ENCODE peak calls at places on chromosomes 6 and 20, in ten cellular contexts. Y is T-helper 2 cell, M is GM13976, R is HTR-8/SVneo, L is body of pancreas, B is choroid plexus epithelial cell, W is nephron progenitor cell, H is amniotic stem cell, T is HS-27A, O is GM12865. S is an unnamed sample.

GRCh38 chr6:170172406-170172805 is 118.5 kb downstream of the DLL1 start:
- DNase-seq in Y (no peak), M (no peak), R (no peak), L (no peak), B (no peak), W (no peak), H (no peak), T (no peak), O (no peak), S (no peak)

GRCh38 chr6:88868559-88868860 is 94.9 kb downstream of the RNGTT start:
- DNase-seq in Y (no peak), M (no peak), R (peak), L (no peak), B (no peak), W (no peak), H (no peak), T (no peak), O (no peak), S (no peak)

GRCh38 chr20:53656653-53657288 is 63.1 kb upstream of the ZNF217 start:
- DNase-seq in Y (no peak), M (no peak), R (no peak), L (no peak), B (peak), W (no peak), H (no peak), T (no peak), O (peak), S (no peak)

GRCh38 chr6:157695301-157696030 is 127.6 kb upstream of the SNX9 start:
- DNase-seq in Y (no peak), M (no peak), R (no peak), L (no peak), B (no peak), W (no peak), H (no peak), T (no peak), O (no peak), S (no peak)

GRCh38 chr6:27553123-27553904 is 80.4 kb upstream of the ZNF184 start:
- DNase-seq in Y (no peak), M (peak), R (peak), L (no peak), B (peak), W (peak), H (no peak), T (peak), O (peak), S (no peak)

GRCh38 chr20:38165089-38165965 is at the start of gene TGM2:
- DNase-seq in Y (peak), M (peak), R (peak), L (peak), B (peak), W (peak), H (peak), T (no peak), O (peak), S (peak)

GRCh38 chr6:136784910-136785746 is 7.1 kb downstream of the MAP3K5 start:
- DNase-seq in Y (no peak), M (no peak), R (no peak), L (peak), B (peak), W (no peak), H (no peak), T (no peak), O (peak), S (no peak)

GRCh38 chr6:79605061-79605460 is 26.1 kb upstream of the SH3BGRL2 start:
- DNase-seq in Y (no peak), M (no peak), R (no peak), L (no peak), B (peak), W (no peak), H (no peak), T (no peak), O (no peak), S (no peak)

GRCh38 chr20:16952965-16953364 is 204.8 kb downstream of the OTOR start:
- DNase-seq in Y (no peak), M (no peak), R (no peak), L (no peak), B (no peak), W (no peak), H (no peak), T (no peak), O (no peak), S (no peak)

GRCh38 chr6:108175592-108176279 is 9.9 kb downstream of the NR2E1 start:
- DNase-seq in Y (no peak), M (no peak), R (no peak), L (peak), B (no peak), W (peak), H (no peak), T (no peak), O (no peak), S (no peak)

GRCh38 chr20:25052255-25053206 is 5.4 kb downstream of the ACSS1 start:
- DNase-seq in Y (no peak), M (peak), R (no peak), L (no peak), B (no peak), W (no peak), H (no peak), T (no peak), O (peak), S (peak)

GRCh38 chr20:34872604-34873224 is at the start of gene GGT7:
- DNase-seq in Y (peak), M (peak), R (peak), L (peak), B (peak), W (peak), H (peak), T (no peak), O (peak), S (peak)

GRCh38 chr6:128305228-128305627 is 215.2 kb downstream of the PTPRK start:
- DNase-seq in Y (no peak), M (no peak), R (no peak), L (no peak), B (peak), W (no peak), H (no peak), T (no peak), O (no peak), S (no peak)

GRCh38 chr6:111784423-111784822 is 88.8 kb downstream of the FYN start:
- DNase-seq in Y (no peak), M (no peak), R (no peak), L (no peak), B (no peak), W (no peak), H (no peak), T (no peak), O (no peak), S (no peak)

GRCh38 chr6:41088451-41088850 is 15.7 kb downstream of the NFYA start:
- DNase-seq in Y (no peak), M (no peak), R (no peak), L (no peak), B (peak), W (no peak), H (no peak), T (no peak), O (no peak), S (no peak)

GRCh38 chr6:95593025-95593424 is 15.7 kb downstream of the MANEA start:
- DNase-seq in Y (no peak), M (no peak), R (no peak), L (no peak), B (no peak), W (no peak), H (no peak), T (no peak), O (no peak), S (no peak)

GRCh38 chr6:111237757-111238260 is 150.5 kb downstream of the SLC16A10 start:
- DNase-seq in Y (no peak), M (no peak), R (no peak), L (no peak), B (no peak), W (no peak), H (no peak), T (no peak), O (no peak), S (no peak)

GRCh38 chr6:156840136-156840535 is 63.0 kb downstream of the ARID1B start:
- DNase-seq in Y (no peak), M (no peak), R (no peak), L (no peak), B (peak), W (no peak), H (no peak), T (no peak), O (no peak), S (no peak)

GRCh38 chr6:30480536-30481156 is 8.7 kb upstream of the HLA-E start:
- DNase-seq in Y (peak), M (peak), R (no peak), L (no peak), B (peak), W (no peak), H (no peak), T (no peak), O (peak), S (no peak)

GRCh38 chr20:62875419-62876355 is 14.1 kb upstream of the TCFL5 start:
- DNase-seq in Y (no peak), M (no peak), R (no peak), L (peak), B (peak), W (peak), H (peak), T (peak), O (no peak), S (no peak)

GRCh38 chr6:117194978-117195377 is 70.4 kb upstream of the VGLL2 start:
- DNase-seq in Y (no peak), M (no peak), R (no peak), L (no peak), B (no peak), W (no peak), H (no peak), T (no peak), O (no peak), S (no peak)

GRCh38 chr6:36757206-36757605 is 59.6 kb downstream of the RAB44 start:
- DNase-seq in Y (peak), M (no peak), R (no peak), L (no peak), B (no peak), W (no peak), H (no peak), T (no peak), O (peak), S (peak)

GRCh38 chr6:116111552-116112528 is 11.2 kb downstream of the NT5DC1 start:
- DNase-seq in Y (no peak), M (no peak), R (no peak), L (no peak), B (peak), W (peak), H (no peak), T (no peak), O (peak), S (peak)

GRCh38 chr6:16956371-16956770 is 145.5 kb upstream of the STMND1 start:
- DNase-seq in Y (no peak), M (no peak), R (no peak), L (no peak), B (peak), W (no peak), H (no peak), T (no peak), O (no peak), S (no peak)

GRCh38 chr6:137001287-137001976 is 43.3 kb downstream of the IL20RA start:
- DNase-seq in Y (no peak), M (no peak), R (no peak), L (no peak), B (no peak), W (peak), H (no peak), T (no peak), O (no peak), S (no peak)

GRCh38 chr6:133814797-133815196 is 74.1 kb upstream of the TCF21 start:
- DNase-seq in Y (no peak), M (no peak), R (no peak), L (no peak), B (peak), W (no peak), H (peak), T (no peak), O (no peak), S (no peak)

GRCh38 chr6:37624121-37624520 is 73.6 kb downstream of the MDGA1 start:
- DNase-seq in Y (no peak), M (no peak), R (no peak), L (no peak), B (no peak), W (no peak), H (no peak), T (no peak), O (no peak), S (no peak)

GRCh38 chr6:47229255-47229654 is 80.5 kb downstream of the TNFRSF21 start:
- DNase-seq in Y (no peak), M (no peak), R (no peak), L (no peak), B (no peak), W (no peak), H (no peak), T (no peak), O (no peak), S (no peak)

GRCh38 chr20:610130-611046 is at the start of gene TCF15:
- DNase-seq in Y (no peak), M (peak), R (peak), L (no peak), B (peak), W (peak), H (no peak), T (no peak), O (no peak), S (peak)

GRCh38 chr6:71099649-71100048 is 142.8 kb upstream of the B3GAT2 start:
- DNase-seq in Y (no peak), M (no peak), R (no peak), L (no peak), B (no peak), W (no peak), H (no peak), T (no peak), O (no peak), S (no peak)

GRCh38 chr6:158958504-158959386 is 41.3 kb downstream of the RSPH3 start:
- DNase-seq in Y (peak), M (no peak), R (no peak), L (peak), B (no peak), W (no peak), H (no peak), T (no peak), O (peak), S (peak)

GRCh38 chr6:11229267-11230043 is 3.0 kb downstream of the NEDD9 start:
- DNase-seq in Y (no peak), M (no peak), R (no peak), L (no peak), B (peak), W (peak), H (no peak), T (no peak), O (no peak), S (no peak)

GRCh38 chr6:29559524-29560287 is at the start of gene UBD:
- DNase-seq in Y (no peak), M (peak), R (no peak), L (no peak), B (peak), W (no peak), H (no peak), T (no peak), O (peak), S (no peak)

GRCh38 chr20:17542993-17543412 is 11.8 kb upstream of the BFSP1 start:
- DNase-seq in Y (no peak), M (no peak), R (no peak), L (no peak), B (peak), W (no peak), H (peak), T (no peak), O (no peak), S (no peak)

S was measured in germinal center.